ENCODE peak calls at places on chromosomes 2 and 18, in seven cellular contexts. One of them, this sample, is unnamed.

GRCh38 chr2:204948822-204949221 is 403.5 kb downstream of the PARD3B start:
- DNase-seq in substantia nigra: no peak
- DNase-seq in NCI-H1105: no peak
- DNase-seq in T1000: no peak
- DNase-seq in GM13976: no peak
- DNase-seq in NCI-H2081: no peak
- DNase-seq in NB4: no peak
- DNase-seq in this sample: no peak

GRCh38 chr2:220320326-220320725 is 692.9 kb downstream of the SLC4A3 start:
- DNase-seq in GM13976: no peak
- DNase-seq in NCI-H2081: no peak
- DNase-seq in NCI-H1105: no peak
- DNase-seq in substantia nigra: no peak
- DNase-seq in NB4: no peak
- DNase-seq in T1000: no peak
- DNase-seq in this sample: no peak

GRCh38 chr2:70388128-70388527 is 86.3 kb upstream of the FAM136A start:
- DNase-seq in NB4: no peak
- DNase-seq in NCI-H1105: no peak
- DNase-seq in substantia nigra: no peak
- DNase-seq in T1000: no peak
- DNase-seq in GM13976: no peak
- DNase-seq in NCI-H2081: no peak
- DNase-seq in this sample: no peak

GRCh38 chr2:130351495-130352125 is 4.2 kb upstream of the PTPN18 start:
- DNase-seq in substantia nigra: no peak
- DNase-seq in NCI-H2081: no peak
- DNase-seq in NB4: no peak
- DNase-seq in NCI-H1105: no peak
- DNase-seq in T1000: no peak
- DNase-seq in GM13976: no peak
- DNase-seq in this sample: no peak

GRCh38 chr18:58609536-58609993 is 19.3 kb downstream of the ALPK2 start:
- DNase-seq in T1000: no peak
- DNase-seq in substantia nigra: no peak
- DNase-seq in GM13976: peak
- DNase-seq in NB4: no peak
- DNase-seq in NCI-H2081: no peak
- DNase-seq in NCI-H1105: no peak
- DNase-seq in this sample: no peak

GRCh38 chr2:197867630-197868029 is 63.2 kb downstream of the PLCL1 start:
- DNase-seq in NCI-H1105: no peak
- DNase-seq in GM13976: no peak
- DNase-seq in NB4: no peak
- DNase-seq in T1000: no peak
- DNase-seq in substantia nigra: no peak
- DNase-seq in NCI-H2081: no peak
- DNase-seq in this sample: no peak

GRCh38 chr2:111194835-111195621 is 74.3 kb downstream of the BCL2L11 start:
- DNase-seq in T1000: no peak
- DNase-seq in NCI-H1105: no peak
- DNase-seq in GM13976: peak
- DNase-seq in substantia nigra: no peak
- DNase-seq in NB4: peak
- DNase-seq in NCI-H2081: no peak
- DNase-seq in this sample: no peak

GRCh38 chr2:71880846-71881610 is 266.6 kb downstream of the CYP26B1 start:
- DNase-seq in T1000: peak
- DNase-seq in substantia nigra: no peak
- DNase-seq in GM13976: no peak
- DNase-seq in NB4: peak
- DNase-seq in NCI-H2081: no peak
- DNase-seq in NCI-H1105: no peak
- DNase-seq in this sample: no peak

GRCh38 chr18:49041677-49042570 is 91.2 kb upstream of the SMAD7 start:
- DNase-seq in NCI-H2081: peak
- DNase-seq in GM13976: peak
- DNase-seq in NB4: peak
- DNase-seq in T1000: no peak
- DNase-seq in NCI-H1105: peak
- DNase-seq in substantia nigra: no peak
- DNase-seq in this sample: no peak

GRCh38 chr2:138922973-138923563 is 142.9 kb upstream of the NXPH2 start:
- DNase-seq in T1000: no peak
- DNase-seq in NCI-H1105: no peak
- DNase-seq in substantia nigra: no peak
- DNase-seq in NCI-H2081: peak
- DNase-seq in GM13976: peak
- DNase-seq in NB4: peak
- DNase-seq in this sample: no peak

GRCh38 chr18:34661464-34662087 is 48.5 kb upstream of the DTNA start:
- DNase-seq in NB4: peak
- DNase-seq in substantia nigra: no peak
- DNase-seq in T1000: no peak
- DNase-seq in GM13976: peak
- DNase-seq in NCI-H2081: peak
- DNase-seq in NCI-H1105: peak
- DNase-seq in this sample: no peak

GRCh38 chr18:2414235-2414634 is 157.1 kb downstream of the METTL4 start:
- DNase-seq in GM13976: no peak
- DNase-seq in NB4: no peak
- DNase-seq in T1000: no peak
- DNase-seq in substantia nigra: no peak
- DNase-seq in NCI-H2081: no peak
- DNase-seq in NCI-H1105: no peak
- DNase-seq in this sample: no peak

GRCh38 chr2:221571391-221572179 is 519 bp downstream of the EPHA4 start:
- DNase-seq in NB4: no peak
- DNase-seq in NCI-H1105: peak
- DNase-seq in GM13976: peak
- DNase-seq in T1000: no peak
- DNase-seq in substantia nigra: no peak
- DNase-seq in NCI-H2081: peak
- DNase-seq in this sample: no peak

GRCh38 chr2:75540994-75541393 is 19.7 kb downstream of the EVA1A start:
- DNase-seq in GM13976: no peak
- DNase-seq in T1000: no peak
- DNase-seq in NCI-H1105: no peak
- DNase-seq in NCI-H2081: no peak
- DNase-seq in substantia nigra: no peak
- DNase-seq in NB4: no peak
- DNase-seq in this sample: no peak

This sample was measured in nucleus accumbens.